ENCODE peak calls at places on chromosomes 11 and 22, in four cellular contexts. One of them, this sample, is unnamed.

GRCh38 chr22:30408388-30409101 is 11.7 kb downstream of the SEC14L2 start:
- DNase-seq in astrocyte: peak
- DNase-seq in RWPE1: no peak
- DNase-seq in fibroblast of pulmonary artery: peak
- DNase-seq in this sample: peak

GRCh38 chr11:124920870-124921609 is 2.0 kb downstream of the HEPN1 start:
- DNase-seq in astrocyte: peak
- DNase-seq in RWPE1: peak
- DNase-seq in fibroblast of pulmonary artery: peak
- DNase-seq in this sample: peak

GRCh38 chr11:8370812-8371515 is 107.3 kb upstream of the LMO1 start:
- DNase-seq in astrocyte: no peak
- DNase-seq in RWPE1: no peak
- DNase-seq in fibroblast of pulmonary artery: no peak
- DNase-seq in this sample: no peak

GRCh38 chr22:17576475-17576874 is 13.2 kb downstream of the SLC25A18 start:
- DNase-seq in astrocyte: peak
- DNase-seq in RWPE1: peak
- DNase-seq in fibroblast of pulmonary artery: peak
- DNase-seq in this sample: peak

GRCh38 chr11:122647728-122648127 is 7.8 kb upstream of the UBASH3B start:
- DNase-seq in astrocyte: no peak
- DNase-seq in RWPE1: no peak
- DNase-seq in fibroblast of pulmonary artery: no peak
- DNase-seq in this sample: no peak

GRCh38 chr11:26599421-26599820 is 27.4 kb upstream of the MUC15 start:
- DNase-seq in astrocyte: peak
- DNase-seq in RWPE1: peak
- DNase-seq in fibroblast of pulmonary artery: peak
- DNase-seq in this sample: peak

GRCh38 chr22:27851974-27852713 is 50.6 kb upstream of the MN1 start:
- DNase-seq in astrocyte: no peak
- DNase-seq in RWPE1: no peak
- DNase-seq in fibroblast of pulmonary artery: peak
- DNase-seq in this sample: no peak

GRCh38 chr22:37214431-37215025 is 2.3 kb upstream of the SSTR3 start:
- DNase-seq in astrocyte: no peak
- DNase-seq in RWPE1: no peak
- DNase-seq in fibroblast of pulmonary artery: no peak
- DNase-seq in this sample: no peak

GRCh38 chr11:11170352-11171084 is 182.5 kb downstream of the CSNK2A3 start:
- DNase-seq in astrocyte: no peak
- DNase-seq in RWPE1: no peak
- DNase-seq in fibroblast of pulmonary artery: no peak
- DNase-seq in this sample: no peak

GRCh38 chr11:69297225-69297925 is 3.4 kb downstream of the MYEOV start:
- DNase-seq in astrocyte: peak
- DNase-seq in RWPE1: peak
- DNase-seq in fibroblast of pulmonary artery: peak
- DNase-seq in this sample: peak

GRCh38 chr11:131692151-131692550 is 321.7 kb downstream of the NTM start:
- DNase-seq in astrocyte: no peak
- DNase-seq in RWPE1: no peak
- DNase-seq in fibroblast of pulmonary artery: no peak
- DNase-seq in this sample: no peak

GRCh38 chr22:17865183-17866055 is 91.2 kb upstream of the BID start:
- DNase-seq in astrocyte: no peak
- DNase-seq in RWPE1: no peak
- DNase-seq in fibroblast of pulmonary artery: no peak
- DNase-seq in this sample: no peak

GRCh38 chr11:118979434-118979833 is 7.9 kb downstream of the FOXR1 start:
- DNase-seq in astrocyte: no peak
- DNase-seq in RWPE1: no peak
- DNase-seq in fibroblast of pulmonary artery: no peak
- DNase-seq in this sample: no peak
- TF ChIP-seq CTCF in astrocyte: no peak
- TF ChIP-seq CTCF in RWPE1: no peak
- TF ChIP-seq CTCF in fibroblast of pulmonary artery: no peak
- TF ChIP-seq CTCF in this sample: no peak

GRCh38 chr22:50606561-50607365 is 6.2 kb downstream of the MAPK8IP2 start:
- DNase-seq in astrocyte: no peak
- DNase-seq in RWPE1: no peak
- DNase-seq in fibroblast of pulmonary artery: no peak
- DNase-seq in this sample: no peak

GRCh38 chr22:50604623-50605348 is 4.2 kb downstream of the MAPK8IP2 start:
- DNase-seq in astrocyte: no peak
- DNase-seq in RWPE1: no peak
- DNase-seq in fibroblast of pulmonary artery: no peak
- DNase-seq in this sample: no peak

GRCh38 chr22:50605349-50606074 is 4.9 kb downstream of the MAPK8IP2 start:
- DNase-seq in astrocyte: no peak
- DNase-seq in RWPE1: no peak
- DNase-seq in fibroblast of pulmonary artery: no peak
- DNase-seq in this sample: no peak

GRCh38 chr22:50607366-50608020 is 6.9 kb downstream of the MAPK8IP2 start:
- DNase-seq in astrocyte: no peak
- DNase-seq in RWPE1: no peak
- DNase-seq in fibroblast of pulmonary artery: no peak
- DNase-seq in this sample: no peak

GRCh38 chr22:50606126-50606525 is 5.5 kb downstream of the MAPK8IP2 start:
- DNase-seq in astrocyte: no peak
- DNase-seq in RWPE1: no peak
- DNase-seq in fibroblast of pulmonary artery: no peak
- DNase-seq in this sample: no peak
- TF ChIP-seq CTCF in astrocyte: no peak
- TF ChIP-seq CTCF in RWPE1: no peak
- TF ChIP-seq CTCF in fibroblast of pulmonary artery: no peak
- TF ChIP-seq CTCF in this sample: no peak

GRCh38 chr11:61445535-61445934 is 15.6 kb downstream of the SDHAF2 start:
- DNase-seq in astrocyte: no peak
- DNase-seq in RWPE1: no peak
- DNase-seq in fibroblast of pulmonary artery: no peak
- DNase-seq in this sample: no peak

GRCh38 chr11:61448552-61448927 is 18.6 kb downstream of the SDHAF2 start:
- DNase-seq in astrocyte: no peak
- DNase-seq in RWPE1: no peak
- DNase-seq in fibroblast of pulmonary artery: no peak
- DNase-seq in this sample: no peak

GRCh38 chr11:61442616-61443015 is 12.7 kb downstream of the SDHAF2 start:
- DNase-seq in astrocyte: no peak
- DNase-seq in RWPE1: no peak
- DNase-seq in fibroblast of pulmonary artery: peak
- DNase-seq in this sample: peak

GRCh38 chr11:61447601-61448551 is 18.0 kb downstream of the SDHAF2 start:
- DNase-seq in astrocyte: no peak
- DNase-seq in RWPE1: no peak
- DNase-seq in fibroblast of pulmonary artery: no peak
- DNase-seq in this sample: no peak

GRCh38 chr11:61446211-61446651 is 16.3 kb downstream of the SDHAF2 start:
- DNase-seq in astrocyte: peak
- DNase-seq in RWPE1: peak
- DNase-seq in fibroblast of pulmonary artery: peak
- DNase-seq in this sample: peak
- TF ChIP-seq CTCF in astrocyte: peak
- TF ChIP-seq CTCF in RWPE1: peak
- TF ChIP-seq CTCF in fibroblast of pulmonary artery: peak
- TF ChIP-seq CTCF in this sample: peak

GRCh38 chr11:30133308-30133707 is 97.5 kb upstream of the FSHB start:
- DNase-seq in astrocyte: no peak
- DNase-seq in RWPE1: no peak
- DNase-seq in fibroblast of pulmonary artery: no peak
- DNase-seq in this sample: no peak

GRCh38 chr11:30131535-30131934 is 99.3 kb upstream of the FSHB start:
- DNase-seq in astrocyte: no peak
- DNase-seq in RWPE1: peak
- DNase-seq in fibroblast of pulmonary artery: peak
- DNase-seq in this sample: no peak

GRCh38 chr11:30125461-30125860 is 105.4 kb upstream of the FSHB start:
- DNase-seq in astrocyte: no peak
- DNase-seq in RWPE1: no peak
- DNase-seq in fibroblast of pulmonary artery: peak
- DNase-seq in this sample: no peak

DNA sequence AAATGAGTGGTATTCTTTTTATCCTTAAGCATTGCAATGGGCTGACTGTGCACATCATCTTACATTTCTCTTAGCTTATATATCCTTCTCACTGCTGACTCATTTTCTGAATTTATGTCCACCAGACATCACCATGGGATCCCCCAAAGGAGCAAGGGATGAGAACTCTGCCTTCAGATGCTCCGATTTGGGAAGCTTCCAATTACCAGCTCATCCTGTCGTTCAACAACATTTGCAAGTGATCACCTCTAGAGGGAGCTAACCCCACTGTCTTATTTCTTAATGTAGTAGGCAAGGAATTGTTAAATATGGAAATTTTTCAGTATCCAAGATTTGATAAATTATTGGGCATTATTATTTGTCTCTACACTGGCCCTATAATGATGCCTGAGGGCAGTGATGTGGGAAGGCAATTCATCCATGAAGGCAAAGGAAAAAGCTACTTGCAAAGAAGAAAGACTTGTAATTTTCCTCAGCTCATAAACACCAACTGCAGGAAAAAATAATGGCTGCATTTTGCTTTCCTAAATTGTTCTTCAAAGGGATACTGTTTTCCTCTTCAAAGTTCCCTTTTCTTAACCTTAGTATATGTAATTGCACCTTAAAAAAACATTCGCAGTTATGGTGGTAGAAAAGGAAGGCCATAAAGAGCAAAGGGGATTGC is 102.4 kb upstream of the FSHB start:
- DNase-seq in astrocyte: peak
- DNase-seq in RWPE1: peak
- DNase-seq in fibroblast of pulmonary artery: peak
- DNase-seq in this sample: peak
- TF ChIP-seq CTCF in astrocyte: peak
- TF ChIP-seq CTCF in RWPE1: peak
- TF ChIP-seq CTCF in fibroblast of pulmonary artery: peak
- TF ChIP-seq CTCF in this sample: peak

DNA sequence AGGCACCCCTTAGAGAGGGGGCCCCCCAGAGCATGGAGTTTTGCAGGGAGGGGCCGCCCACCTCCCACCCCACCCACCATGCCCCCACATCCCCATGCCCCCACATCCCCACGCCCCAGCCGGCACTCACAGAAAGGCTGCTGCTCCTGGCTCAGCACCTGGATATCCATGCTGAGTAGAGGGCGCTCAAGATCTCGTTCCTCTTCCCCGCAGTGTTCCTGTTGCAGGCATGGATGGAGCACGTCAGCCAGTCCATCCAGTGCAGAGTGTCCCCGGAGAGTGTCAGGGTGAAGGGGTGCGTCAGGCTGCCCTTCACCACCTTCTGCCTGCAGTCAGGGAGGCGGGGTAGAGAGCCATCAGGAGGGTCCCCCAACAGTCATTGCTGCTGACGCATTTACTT is 156.2 kb downstream of the CRYBB2 start:
- DNase-seq in astrocyte: no peak
- DNase-seq in RWPE1: no peak
- DNase-seq in fibroblast of pulmonary artery: no peak
- DNase-seq in this sample: no peak
- TF ChIP-seq CTCF in astrocyte: no peak
- TF ChIP-seq CTCF in RWPE1: no peak
- TF ChIP-seq CTCF in fibroblast of pulmonary artery: no peak
- TF ChIP-seq CTCF in this sample: no peak